ENCODE peak calls at places on chromosomes 6 and 20, in ten cellular contexts. L is GM23338, F is Peyer's patch, U is AG04450, T is lower leg skin, W is OCI-LY7, P is endothelial cell of umbilical vein, R is endothelial cell, O is GM06990, J is progenitor cell of endocrine pancreas. N is an unnamed sample.

GRCh38 chr6:33875141-33875581 is 71.4 kb upstream of the MLN start:
- DNase-seq in L (no peak), F (no peak), U (no peak), T (no peak), W (no peak), P (no peak), R (no peak), O (no peak), J (no peak), N (no peak)

GRCh38 chr6:23145801-23146200 is 576.4 kb downstream of the HDGFL1 start:
- DNase-seq in L (no peak), F (no peak), U (peak), T (no peak), W (no peak), P (no peak), R (no peak), O (no peak), J (no peak), N (no peak)

GRCh38 chr6:154187203-154187602 is 148.2 kb downstream of the OPRM1 start:
- DNase-seq in L (no peak), F (no peak), U (no peak), T (no peak), W (no peak), P (no peak), R (no peak), O (no peak), J (no peak), N (no peak)

GRCh38 chr6:101042966-101043365 is 161.8 kb upstream of the ASCC3 start:
- DNase-seq in L (no peak), F (no peak), U (no peak), T (no peak), W (no peak), P (no peak), R (no peak), O (no peak), J (no peak), N (no peak)

GRCh38 chr6:15547379-15547778 is 115.4 kb downstream of the DTNBP1 start:
- DNase-seq in L (no peak), F (no peak), U (peak), T (no peak), W (no peak), P (peak), R (no peak), O (no peak), J (no peak), N (no peak)

GRCh38 chr6:10425973-10426780 is 11.3 kb upstream of the TFAP2A start:
- DNase-seq in L (peak), F (no peak), U (no peak), T (peak), W (peak), P (no peak), R (peak), O (peak), J (no peak), N (no peak)

GRCh38 chr20:51854912-51855311 is 52.6 kb upstream of the SALL4 start:
- DNase-seq in L (no peak), F (no peak), U (no peak), T (no peak), W (no peak), P (no peak), R (no peak), O (no peak), J (no peak), N (no peak)

GRCh38 chr6:116450769-116451740 is 10.1 kb upstream of the CALHM6 start:
- DNase-seq in L (peak), F (peak), U (no peak), T (no peak), W (peak), P (peak), R (peak), O (no peak), J (no peak), N (no peak)

GRCh38 chr6:56649053-56649769 is 6.5 kb upstream of the DST start:
- DNase-seq in L (no peak), F (no peak), U (no peak), T (no peak), W (no peak), P (peak), R (no peak), O (no peak), J (no peak), N (no peak)

GRCh38 chr20:15475483-15475882 is 1097.8 kb downstream of the KIF16B start:
- DNase-seq in L (no peak), F (no peak), U (no peak), T (no peak), W (no peak), P (no peak), R (no peak), O (peak), J (no peak), N (no peak)

GRCh38 chr20:64224344-64225165 is 31.0 kb upstream of the PCMTD2 start:
- DNase-seq in L (no peak), F (no peak), U (peak), T (no peak), W (no peak), P (peak), R (no peak), O (no peak), J (no peak), N (no peak)

GRCh38 chr6:28336284-28337024 is 506 bp upstream of the ZSCAN31 start:
- DNase-seq in L (no peak), F (peak), U (no peak), T (no peak), W (peak), P (no peak), R (no peak), O (no peak), J (no peak), N (no peak)

GRCh38 chr6:170137911-170138910 is 152.7 kb downstream of the DLL1 start:
- DNase-seq in L (no peak), F (no peak), U (no peak), T (peak), W (no peak), P (no peak), R (no peak), O (no peak), J (no peak), N (no peak)

GRCh38 chr20:45114465-45115385 is at the start of gene WFDC5:
- DNase-seq in L (peak), F (no peak), U (no peak), T (no peak), W (no peak), P (no peak), R (no peak), O (no peak), J (no peak), N (no peak)

GRCh38 chr20:55053389-55053788 is 578.0 kb downstream of the DOK5 start:
- DNase-seq in L (no peak), F (no peak), U (no peak), T (no peak), W (no peak), P (no peak), R (no peak), O (no peak), J (no peak), N (no peak)

GRCh38 chr6:79922018-79922417 is 25.3 kb downstream of the ELOVL4 start:
- DNase-seq in L (no peak), F (no peak), U (no peak), T (no peak), W (no peak), P (no peak), R (no peak), O (no peak), J (no peak), N (no peak)

DNA sequence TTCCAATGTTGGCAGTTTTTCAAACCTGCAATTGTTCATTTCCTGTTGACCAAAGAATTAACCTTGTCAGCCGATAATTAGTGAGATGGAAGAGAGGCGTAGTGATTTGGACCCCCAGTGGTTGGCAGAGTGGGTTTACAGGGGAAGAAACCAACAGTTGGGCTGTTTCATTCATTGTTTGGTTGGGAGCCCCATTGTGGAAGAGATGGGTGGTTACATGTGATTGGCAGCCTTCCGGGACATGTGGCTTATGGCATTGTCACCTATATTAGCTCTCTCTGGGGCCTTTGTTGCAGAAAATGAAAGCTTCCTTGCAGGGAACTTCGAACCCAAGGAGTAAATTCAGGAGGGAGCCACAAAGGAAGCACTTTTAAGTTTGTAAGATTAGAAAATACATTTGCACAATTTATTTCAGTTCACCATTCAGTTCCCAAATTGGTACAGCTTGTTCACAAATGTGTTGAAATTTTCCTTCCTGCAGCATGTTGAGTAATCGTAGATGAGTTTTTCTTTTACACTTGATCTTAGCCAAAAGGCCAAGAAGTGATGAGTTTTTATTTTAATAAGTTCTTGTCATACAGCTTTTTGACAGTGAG is 50.3 kb upstream of the CDKAL1 start:
- DNase-seq in L (peak), F (no peak), U (no peak), T (no peak), W (no peak), P (no peak), R (no peak), O (no peak), J (no peak), N (no peak)
- TF ChIP-seq CTCF in L (peak), F (no peak), U (no peak), T (no peak), W (no peak), P (no peak), R (no peak), O (no peak), J (no peak), N (no peak)

GRCh38 chr20:59221881-59222238 is 58.2 kb downstream of the ZNF831 start:
- DNase-seq in L (no peak), F (no peak), U (no peak), T (no peak), W (no peak), P (peak), R (no peak), O (no peak), J (no peak), N (no peak)

GRCh38 chr20:59222239-59222981 is 58.8 kb downstream of the ZNF831 start:
- DNase-seq in L (peak), F (peak), U (peak), T (peak), W (peak), P (peak), R (peak), O (peak), J (peak), N (peak)

GRCh38 chr20:59220161-59220560 is 56.5 kb downstream of the ZNF831 start:
- DNase-seq in L (no peak), F (no peak), U (no peak), T (no peak), W (no peak), P (no peak), R (no peak), O (no peak), J (no peak), N (no peak)

GRCh38 chr20:59222982-59223610 is 59.5 kb downstream of the ZNF831 start:
- DNase-seq in L (peak), F (no peak), U (no peak), T (peak), W (no peak), P (no peak), R (peak), O (no peak), J (no peak), N (no peak)

GRCh38 chr20:59221049-59221748 is 57.6 kb downstream of the ZNF831 start:
- DNase-seq in L (peak), F (no peak), U (no peak), T (peak), W (no peak), P (peak), R (no peak), O (no peak), J (no peak), N (no peak)
- TF ChIP-seq CTCF in L (peak), F (no peak), U (no peak), T (no peak), W (no peak), P (no peak), R (no peak), O (no peak), J (peak), N (no peak)

GRCh38 chr6:18121580-18122127 is 823 bp downstream of the NHLRC1 start:
- DNase-seq in L (peak), F (no peak), U (no peak), T (no peak), W (peak), P (no peak), R (no peak), O (peak), J (no peak), N (peak)
- TF ChIP-seq CTCF in L (peak), F (no peak), U (no peak), T (no peak), W (peak), P (no peak), R (no peak), O (peak), J (no peak), N (no peak)

DNA sequence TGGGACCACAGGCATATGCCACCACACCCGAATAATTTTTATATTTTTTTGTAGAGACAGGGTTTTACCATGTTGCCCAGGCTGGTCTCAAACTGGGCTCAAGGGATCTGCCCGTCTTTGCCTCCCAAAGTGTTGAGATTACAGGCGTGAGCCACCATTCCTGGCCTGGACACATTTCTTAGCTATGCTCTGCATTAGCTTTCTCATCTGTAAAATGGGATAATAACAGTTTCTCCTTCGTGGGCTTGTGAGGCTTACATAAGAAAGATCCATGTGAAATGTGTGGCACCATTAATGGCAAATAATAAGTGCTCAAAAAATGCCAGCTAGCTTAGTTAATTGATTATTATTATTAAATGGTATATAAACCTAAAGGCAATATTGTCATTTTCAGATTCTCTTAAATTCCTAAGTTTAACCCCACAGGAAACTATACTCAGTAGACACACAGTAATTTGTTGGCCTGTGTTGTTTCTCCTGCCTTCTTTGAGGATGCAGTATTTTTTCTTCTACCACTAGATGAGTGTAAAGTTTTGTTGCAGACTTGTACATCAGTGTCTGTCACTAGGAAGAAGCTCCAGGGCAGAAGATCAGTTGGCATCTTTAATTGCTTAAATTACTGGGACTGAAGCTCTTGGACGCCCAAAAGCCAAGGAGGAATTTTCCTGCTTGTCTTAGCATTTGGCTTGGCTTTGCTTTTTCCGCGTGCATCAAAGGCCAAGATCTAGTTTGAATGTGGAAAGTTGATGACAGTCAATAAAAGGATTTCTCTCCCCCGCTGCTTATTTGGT is 162.3 kb upstream of the ZNF217 start:
- DNase-seq in L (no peak), F (no peak), U (no peak), T (no peak), W (no peak), P (no peak), R (no peak), O (no peak), J (no peak), N (no peak)
- TF ChIP-seq CTCF in L (no peak), F (no peak), U (no peak), T (no peak), W (peak), P (no peak), R (no peak), O (no peak), J (no peak), N (no peak)

GRCh38 chr20:1555952-1556351 is 1.6 kb downstream of the SIRPD start:
- DNase-seq in L (no peak), F (no peak), U (no peak), T (no peak), W (no peak), P (peak), R (no peak), O (no peak), J (no peak), N (no peak)
- TF ChIP-seq CTCF in L (no peak), F (no peak), U (no peak), T (no peak), W (no peak), P (no peak), R (no peak), O (no peak), J (no peak), N (no peak)

N was measured in activated B cell treated with CpG ODN at 0.5 μM for 24 hours.